ENCODE peak calls at places on chromosome 11, in six cellular contexts. Z, F, B, J, Y and T are unnamed samples.

GRCh38 chr11:17810736-17811135 is 76.2 kb downstream of the KCNC1 start:
- DNase-seq in Y (peak; percentile 69), Z (no peak), F (no peak), B (no peak), J (peak; percentile 81), T (no peak)

GRCh38 chr11:47270331-47271271 is 668 bp downstream of the MADD start:
- DNase-seq in J (peak; percentile 64), Z (peak; percentile 56), F (no peak), Y (peak; percentile 72), B (no peak), T (peak; percentile 45)

GRCh38 chr11:13348305-13348704 is 70.7 kb downstream of the BMAL1 start:
- DNase-seq in F (no peak), Y (no peak), J (no peak), B (no peak), Z (no peak), T (no peak)

GRCh38 chr11:1467270-1467669 is 19.3 kb downstream of the MOB2 start:
- DNase-seq in Z (no peak), B (no peak), F (no peak), J (no peak), Y (peak; percentile 20), T (no peak)

GRCh38 chr11:44817207-44817944 is 90.6 kb downstream of the TSPAN18 start:
- DNase-seq in Z (no peak), Y (no peak), B (no peak), J (peak; percentile 21), F (no peak), T (no peak)

GRCh38 chr11:66429983-66430602 is 8.6 kb downstream of the MRPL11 start:
- DNase-seq in F (peak; percentile 58), Z (peak; percentile 93), J (peak; percentile 86), Y (peak; percentile 83), B (peak; percentile 65), T (peak; percentile 68)

GRCh38 chr11:100354736-100355135 is 332.4 kb upstream of the ARHGAP42 start:
- DNase-seq in B (no peak), J (no peak), F (no peak), Z (no peak), Y (peak; percentile 13), T (no peak)

GRCh38 chr11:22671751-22672150 is 5.3 kb downstream of the GAS2 start:
- DNase-seq in J (no peak), F (no peak), Y (no peak), B (no peak), Z (no peak), T (no peak)

GRCh38 chr11:57197762-57198161 is 16.0 kb downstream of the LRRC55 start:
- DNase-seq in Y (no peak), F (no peak), B (no peak), Z (no peak), J (no peak), T (no peak)

GRCh38 chr11:77761481-77761880 is 59.0 kb downstream of the RSF1 start:
- DNase-seq in F (no peak), B (no peak), Y (no peak), J (no peak), Z (no peak), T (no peak)